ENCODE peak calls at places on chromosome 9, in four cellular contexts. J, M, X and U are unnamed samples.

GRCh38 chr9:16434522-16434921 is 435.9 kb downstream of the BNC2 start:
- DNase-seq in M (no peak), X (no peak), J (no peak), U (no peak)

GRCh38 chr9:134807726-134808125 is 72.9 kb upstream of the FCN2 start:
- DNase-seq in X (peak; percentile 40), J (no peak), M (no peak), U (no peak)

GRCh38 chr9:36154213-36154952 is 14.8 kb upstream of the CCIN start:
- DNase-seq in X (peak; percentile 82), M (peak; percentile 52), J (no peak), U (peak; percentile 46)

GRCh38 chr9:5698810-5699556 is 70.1 kb downstream of the RIC1 start:
- DNase-seq in J (no peak), M (no peak), X (no peak), U (no peak)

GRCh38 chr9:114033397-114034103 is 44.5 kb downstream of the AMBP start:
- DNase-seq in X (peak; percentile 19), M (peak; percentile 26), J (peak; percentile 20), U (peak; percentile 87)

GRCh38 chr9:95880011-95880690 is 4.7 kb downstream of the ERCC6L2 start:
- DNase-seq in M (no peak), J (no peak), X (peak; percentile 87), U (no peak)

GRCh38 chr9:132826131-132826530 is 52.0 kb downstream of the AK8 start:
- DNase-seq in M (no peak), X (no peak), J (no peak), U (no peak)

GRCh38 chr9:20426019-20426418 is 196.3 kb downstream of the MLLT3 start:
- DNase-seq in X (no peak), M (no peak), J (no peak), U (no peak)

GRCh38 chr9:87428659-87429058 is 69.0 kb upstream of the DAPK1 start:
- DNase-seq in M (no peak), X (no peak), J (no peak), U (no peak)

GRCh38 chr9:81417885-81418284 is 271.5 kb downstream of the TLE1 start:
- DNase-seq in J (no peak), M (no peak), X (no peak), U (no peak)

GRCh38 chr9:805151-805550 is 36.3 kb upstream of the DMRT1 start:
- DNase-seq in X (no peak), J (no peak), M (no peak), U (no peak)

GRCh38 chr9:801399-802071 is 40.0 kb upstream of the DMRT1 start:
- DNase-seq in J (no peak), X (peak; percentile 90), M (no peak), U (no peak)

GRCh38 chr9:804026-804425 is 37.5 kb upstream of the DMRT1 start:
- DNase-seq in J (no peak), M (no peak), X (peak; percentile 9), U (no peak)

GRCh38 chr9:811101-811531 is 30.4 kb upstream of the DMRT1 start:
- DNase-seq in X (no peak), M (peak; percentile 83), J (no peak), U (no peak)

GRCh38 chr9:806285-807156 is 35.0 kb upstream of the DMRT1 start:
- DNase-seq in M (no peak), X (peak; percentile 50), J (no peak), U (no peak)
- H3K27ac ChIP-seq in M (no peak overlapping the region), X (no peak overlapping the region), J (no peak overlapping the region), U (no peak overlapping the region)

GRCh38 chr9:128276574-128277270 is 646 bp downstream of the SWI5 start:
- DNase-seq in X (peak; percentile 54), M (no peak), J (peak; percentile 54), U (peak; percentile 85)

GRCh38 chr9:128275198-128276007 is at the start of gene GOLGA2:
- DNase-seq in M (peak; percentile 55), J (peak; percentile 41), X (peak; percentile 58), U (peak; percentile 71)

GRCh38 chr9:128282500-128282899 is 6.4 kb downstream of the SWI5 start:
- DNase-seq in M (no peak), X (peak; percentile 58), J (no peak), U (no peak)

GRCh38 chr9:128276008-128276573 is at the start of gene SWI5:
- DNase-seq in J (peak; percentile 100), X (peak; percentile 100), M (peak; percentile 100), U (peak; percentile 100)

GRCh38 chr9:128280084-128280622 is 4.1 kb downstream of the SWI5 start:
- DNase-seq in J (no peak), X (no peak), M (no peak), U (no peak)
- H3K4me1 ChIP-seq in J (peaks cover 7% of the 10 kb centered on the region), X (peaks cover 31% of the 10 kb centered on the region), M (no peaks in the 10 kb centered on the region), U (no peaks in the 10 kb centered on the region)

DNA sequence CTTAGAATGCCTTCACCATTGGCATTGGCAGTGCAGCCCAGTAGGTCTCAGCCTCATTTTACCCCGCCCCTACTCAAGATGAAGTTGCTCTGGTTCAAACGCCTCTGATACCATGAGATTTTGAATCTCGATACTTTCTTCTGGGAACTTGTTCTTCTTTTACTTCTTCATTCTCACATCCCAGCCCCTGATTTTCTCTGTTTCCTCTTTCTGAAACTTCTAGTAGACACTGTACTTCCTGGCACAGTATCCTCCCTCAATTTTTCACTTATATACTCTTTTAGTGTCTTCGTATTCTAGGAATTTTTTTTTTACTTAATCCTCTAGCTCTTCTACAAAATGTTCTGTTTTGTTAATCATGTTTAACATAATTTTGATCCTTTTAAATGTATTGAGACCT is 13.1 kb upstream of the ZNF79 start:
- DNase-seq in M (no peak), X (no peak), J (no peak), U (no peak)
- H3K27ac ChIP-seq in M (no peak overlapping the region), X (no peak overlapping the region), J (no peak overlapping the region), U (no peak overlapping the region)

GRCh38 chr9:1606253-1606652 is 408.9 kb upstream of the SMARCA2 start:
- DNase-seq in M (no peak), J (no peak), X (no peak), U (no peak)

GRCh38 chr9:1599961-1600360 is 415.2 kb upstream of the SMARCA2 start:
- DNase-seq in J (no peak), X (no peak), M (no peak), U (no peak)

GRCh38 chr9:1604942-1605560 is 410.1 kb upstream of the SMARCA2 start:
- DNase-seq in X (no peak), M (no peak), J (no peak), U (peak; percentile 41)
- H3K4me1 ChIP-seq in X (no peaks in the 10 kb centered on the region), M (no peaks in the 10 kb centered on the region), J (no peaks in the 10 kb centered on the region), U (peaks cover 5% of the 10 kb centered on the region)

GRCh38 chr9:120937127-120937526 is 10.5 kb upstream of the TRAF1 start:
- DNase-seq in J (no peak), X (no peak), M (no peak), U (peak; percentile 21)
- H3K27ac ChIP-seq in J (peak overlapping the region; percentile 40), X (peak overlapping the region; percentile 19), M (no peak overlapping the region), U (no peak overlapping the region)

GRCh38 chr9:37377688-37378612 is 44.5 kb upstream of the GRHPR start:
- DNase-seq in X (no peak), M (no peak), J (no peak), U (no peak)

GRCh38 chr9:37379835-37380234 is 42.7 kb upstream of the GRHPR start:
- DNase-seq in J (no peak), M (no peak), X (no peak), U (no peak)

GRCh38 chr9:37380570-37380969 is 41.9 kb upstream of the GRHPR start:
- DNase-seq in X (no peak), M (no peak), J (no peak), U (no peak)

GRCh38 chr9:37381094-37381741 is 41.3 kb upstream of the GRHPR start:
- DNase-seq in X (no peak), J (no peak), M (no peak), U (no peak)

DNA sequence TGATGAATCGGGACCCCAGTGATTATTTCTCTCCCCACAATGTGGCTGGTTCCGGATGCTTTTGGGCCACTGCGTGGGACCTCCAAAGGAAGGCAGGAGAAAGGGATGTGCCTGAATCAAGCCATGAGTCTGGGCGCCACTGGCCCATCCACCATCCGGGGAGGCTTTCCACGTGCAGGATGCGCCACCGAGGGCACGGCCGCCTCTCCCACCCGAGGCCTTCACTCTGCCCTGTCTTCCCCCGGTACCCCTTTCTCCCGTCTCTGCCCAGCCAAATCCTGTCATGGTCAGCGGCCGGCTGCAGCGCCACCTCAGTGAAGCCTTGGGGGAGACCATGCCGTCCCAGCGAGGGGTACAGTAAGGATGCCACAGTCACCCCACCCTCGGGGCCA is 43.9 kb upstream of the GRHPR start:
- DNase-seq in X (no peak), M (no peak), J (no peak), U (no peak)
- H3K4me1 ChIP-seq in X (no peaks in the 10 kb centered on the region), M (no peaks in the 10 kb centered on the region), J (no peaks in the 10 kb centered on the region), U (no peaks in the 10 kb centered on the region)

GRCh38 chr9:123542435-123543225 is 186.6 kb downstream of the CRB2 start:
- DNase-seq in J (no peak), X (peak; percentile 47), M (no peak), U (no peak)
- H3K27ac ChIP-seq in J (no peak overlapping the region), X (no peak overlapping the region), M (no peak overlapping the region), U (no peak overlapping the region)

DNA sequence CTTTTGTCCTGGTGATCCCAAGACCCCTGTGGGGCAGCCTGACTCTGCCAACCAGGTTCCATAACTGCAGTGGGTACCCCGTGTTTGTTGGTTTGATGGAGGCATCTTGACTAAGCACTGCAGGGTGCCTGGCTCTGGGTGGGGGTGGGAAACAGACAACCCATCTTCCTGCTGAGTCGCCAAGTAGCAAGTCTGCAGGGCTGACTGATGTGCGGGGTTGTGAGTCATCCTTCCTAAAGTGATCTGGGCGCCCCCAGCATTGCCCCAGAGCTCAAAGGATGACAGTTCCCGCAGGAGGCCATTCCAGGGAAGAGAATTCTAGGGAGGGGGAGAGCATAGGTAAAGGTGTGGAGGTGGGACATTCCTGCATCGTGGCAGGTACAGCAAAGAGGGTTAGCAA is 23.5 kb downstream of the DAB2IP start:
- DNase-seq in M (no peak), J (no peak), X (no peak), U (peak; percentile 92)
- H3K4me1 ChIP-seq in M (peaks cover 18% of the 10 kb centered on the region), J (no peaks in the 10 kb centered on the region), X (no peaks in the 10 kb centered on the region), U (no peaks in the 10 kb centered on the region)

DNA sequence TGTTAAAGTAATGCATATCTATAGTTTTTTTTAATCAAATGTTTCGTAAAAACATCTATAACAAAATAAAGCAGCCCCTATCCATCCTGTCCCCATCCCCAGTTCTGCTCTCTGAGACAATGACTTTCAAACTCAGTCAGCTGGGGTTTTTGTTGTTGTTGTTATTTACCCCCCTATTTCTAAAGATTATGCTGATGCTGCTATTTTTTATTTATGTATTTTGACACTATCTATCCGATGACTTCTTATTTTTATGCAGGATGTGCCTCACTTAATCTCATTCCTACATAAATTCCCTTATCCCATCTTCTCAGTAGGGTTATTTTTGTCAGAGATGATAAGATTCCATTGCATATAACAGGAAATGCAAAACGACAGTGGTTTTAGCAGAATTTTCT is 45.3 kb upstream of the ENTREP1 start:
- DNase-seq in M (no peak), J (no peak), X (no peak), U (no peak)
- H3K27ac ChIP-seq in M (no peak overlapping the region), J (no peak overlapping the region), X (no peak overlapping the region), U (no peak overlapping the region)

GRCh38 chr9:121885345-121885901 is 207.7 kb downstream of the TTLL11 start:
- DNase-seq in J (no peak), X (no peak), M (no peak), U (no peak)
- H3K4me1 ChIP-seq in J (no peaks in the 10 kb centered on the region), X (peaks cover 14% of the 10 kb centered on the region), M (no peaks in the 10 kb centered on the region), U (no peaks in the 10 kb centered on the region)